ENCODE peak calls at places on chromosomes 3 and 15, in six cellular contexts. T, F, N, G, O and A are unnamed samples.

GRCh38 chr3:87088984-87089841 is 98.3 kb upstream of the VGLL3 start:
- DNase-seq in F (peak; percentile 74), N (peak; percentile 71), G (peak; percentile 76), T (peak; percentile 78), O (no peak), A (peak; percentile 44)

GRCh38 chr3:155037508-155038202 is 42.5 kb upstream of the MME start:
- DNase-seq in G (no peak), T (no peak), N (no peak), F (no peak), O (no peak), A (no peak)

GRCh38 chr3:45131201-45131600 is 15.0 kb downstream of the CDCP1 start:
- DNase-seq in T (no peak), F (no peak), G (no peak), O (no peak), N (peak; percentile 45), A (no peak)

GRCh38 chr3:119310052-119310451 is 15.9 kb downstream of the ARHGAP31 start:
- DNase-seq in O (no peak), G (no peak), T (no peak), N (peak; percentile 97), F (no peak), A (no peak)

GRCh38 chr3:170203457-170203856 is 18.8 kb upstream of the PRKCI start:
- DNase-seq in O (no peak), T (no peak), F (no peak), N (no peak), G (no peak), A (no peak)

GRCh38 chr15:25055356-25056068 is 100.7 kb downstream of the SNRPN start:
- DNase-seq in G (peak; percentile 40), N (no peak), O (no peak), T (no peak), F (peak; percentile 28), A (no peak)

GRCh38 chr15:38041576-38041975 is 107.1 kb downstream of the TMCO5A start:
- DNase-seq in N (peak; percentile 77), T (no peak), F (no peak), G (no peak), O (no peak), A (no peak)

GRCh38 chr3:10528046-10528445 is 22.7 kb upstream of the ATP2B2 start:
- DNase-seq in G (no peak), T (no peak), F (peak; percentile 44), O (no peak), N (no peak), A (no peak)

GRCh38 chr3:36678216-36679013 is 85.9 kb downstream of the DCLK3 start:
- DNase-seq in N (peak; percentile 82), F (no peak), O (no peak), T (no peak), G (no peak), A (no peak)

GRCh38 chr15:33360876-33361275 is 50.1 kb downstream of the RYR3 start:
- DNase-seq in N (no peak), F (no peak), T (no peak), O (no peak), G (no peak), A (peak; percentile 48)

GRCh38 chr3:71247221-71247947 is 336.1 kb downstream of the FOXP1 start:
- DNase-seq in G (no peak), O (no peak), T (no peak), F (no peak), N (peak; percentile 67), A (peak; percentile 24)

GRCh38 chr15:94526071-94526689 is 294.8 kb downstream of the MCTP2 start:
- DNase-seq in F (no peak), G (no peak), N (no peak), O (no peak), T (no peak), A (no peak)

GRCh38 chr3:194512895-194513601 is 26.2 kb upstream of the ATP13A3 start:
- DNase-seq in F (no peak), N (no peak), T (no peak), O (no peak), G (no peak), A (no peak)

GRCh38 chr15:99447497-99448371 is 118.0 kb upstream of the MEF2A start:
- DNase-seq in O (no peak), T (no peak), F (peak; percentile 55), G (peak; percentile 57), N (no peak), A (no peak)

GRCh38 chr3:152554980-152555379 is 280.0 kb upstream of the P2RY1 start:
- DNase-seq in F (no peak), T (no peak), O (no peak), G (no peak), N (peak; percentile 1), A (no peak)

GRCh38 chr3:47420511-47421484 is 40.0 kb downstream of the PTPN23 start:
- DNase-seq in O (peak; percentile 81), N (peak; percentile 83), F (peak; percentile 90), G (peak; percentile 91), T (peak; percentile 92), A (peak; percentile 85)

GRCh38 chr15:46275701-46276100 is 640.9 kb downstream of the SQOR start:
- DNase-seq in O (no peak), G (no peak), T (no peak), N (no peak), F (no peak), A (no peak)

GRCh38 chr3:16485024-16485992 is 28.2 kb downstream of the RFTN1 start:
- DNase-seq in T (no peak), G (no peak), N (no peak), F (no peak), O (no peak), A (no peak)
- H3K4me1 ChIP-seq in T (peaks cover 39% of the 10 kb centered on the region), G (peaks cover 36% of the 10 kb centered on the region), N (peaks cover 31% of the 10 kb centered on the region), F (peaks cover 53% of the 10 kb centered on the region), O (peaks cover 35% of the 10 kb centered on the region), A (peaks cover 69% of the 10 kb centered on the region)

DNA sequence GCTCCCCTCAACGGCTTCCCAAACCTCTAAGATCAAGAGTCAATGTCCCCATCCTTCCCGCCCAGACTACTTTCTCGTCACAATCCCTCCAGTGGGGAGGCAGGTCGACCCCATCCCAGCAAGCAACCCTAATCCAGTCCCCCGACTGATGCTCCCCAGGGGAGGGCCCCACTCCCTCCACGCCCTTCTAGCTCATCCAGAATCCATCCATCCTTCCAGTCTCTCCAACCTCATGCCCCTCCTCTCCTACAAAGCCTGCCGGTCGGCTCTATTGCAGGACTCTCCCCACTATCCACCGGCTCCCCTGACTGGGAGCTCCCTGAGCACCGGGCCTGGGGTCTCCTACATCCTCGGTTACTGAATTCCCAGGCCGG is 1.3 kb downstream of the ADAMTS7 start:
- DNase-seq in G (no peak), O (no peak), F (no peak), N (no peak), T (no peak), A (no peak)
- H3K4me3 ChIP-seq in G (peak overlapping the region; percentile 58), O (no peak overlapping the region), F (peak overlapping the region; percentile 74), N (peak overlapping the region; percentile 96), T (peak overlapping the region; percentile 80), A (peak overlapping the region; percentile 96)

DNA sequence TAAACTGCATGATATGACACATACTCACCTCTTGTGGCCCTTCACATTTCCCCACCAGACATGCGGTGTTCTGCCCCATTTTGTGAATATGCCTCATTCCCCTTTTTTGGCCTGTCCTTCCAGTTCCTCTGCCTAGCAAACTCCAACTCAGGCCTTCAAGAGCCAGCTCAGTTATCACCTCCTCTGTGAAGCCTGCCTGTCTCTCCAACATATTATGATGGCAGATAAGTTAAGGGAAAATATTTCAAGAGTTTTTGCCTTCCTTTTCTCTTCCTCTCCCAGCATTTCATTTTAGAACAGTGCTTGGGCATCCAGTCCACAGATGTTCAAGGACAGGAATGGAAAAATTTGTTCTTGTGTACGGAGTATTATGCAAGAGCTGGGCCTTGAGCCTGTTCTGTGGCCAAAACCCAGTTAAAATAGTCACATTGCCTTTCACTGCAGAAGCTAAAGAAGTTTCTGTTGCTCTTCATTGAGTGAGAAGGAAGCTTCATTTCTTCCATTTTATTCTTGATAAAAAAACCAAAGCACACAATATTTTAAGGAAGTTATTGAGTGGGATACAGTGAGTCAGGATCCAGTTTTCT is 192.1 kb downstream of the GHSR start:
- DNase-seq in N (peak; percentile 54), T (peak; percentile 58), F (no peak), G (no peak), O (no peak), A (no peak)
- H3K4me1 ChIP-seq in N (peaks cover 23% of the 10 kb centered on the region), T (peaks cover 52% of the 10 kb centered on the region), F (peaks cover 40% of the 10 kb centered on the region), G (peaks cover 53% of the 10 kb centered on the region), O (no peaks in the 10 kb centered on the region), A (peaks cover 73% of the 10 kb centered on the region)

GRCh38 chr3:129593595-129594339 is 12.7 kb downstream of the PLXND1 start:
- DNase-seq in N (no peak), F (peak; percentile 87), G (peak; percentile 71), O (peak; percentile 34), T (no peak), A (no peak)
- H3K4me3 ChIP-seq in N (no peak overlapping the region), F (no peak overlapping the region), G (no peak overlapping the region), O (peak overlapping the region; percentile 14), T (peak overlapping the region; percentile 25), A (peak overlapping the region; percentile 49)

GRCh38 chr3:134466366-134466765 is 19.4 kb downstream of the ANAPC13 start:
- DNase-seq in N (no peak), T (no peak), F (no peak), O (no peak), G (no peak), A (no peak)
- H3K4me1 ChIP-seq in N (peaks cover 36% of the 10 kb centered on the region), T (peaks cover 5% of the 10 kb centered on the region), F (peaks cover 23% of the 10 kb centered on the region), O (no peaks in the 10 kb centered on the region), G (peaks cover 29% of the 10 kb centered on the region), A (peaks cover 34% of the 10 kb centered on the region)

GRCh38 chr15:27701956-27702355 is 397.2 kb downstream of the OCA2 start:
- DNase-seq in F (no peak), N (no peak), T (no peak), O (no peak), G (no peak), A (no peak)
- H3K4me3 ChIP-seq in F (no peak overlapping the region), N (no peak overlapping the region), T (no peak overlapping the region), O (no peak overlapping the region), G (no peak overlapping the region), A (no peak overlapping the region)

DNA sequence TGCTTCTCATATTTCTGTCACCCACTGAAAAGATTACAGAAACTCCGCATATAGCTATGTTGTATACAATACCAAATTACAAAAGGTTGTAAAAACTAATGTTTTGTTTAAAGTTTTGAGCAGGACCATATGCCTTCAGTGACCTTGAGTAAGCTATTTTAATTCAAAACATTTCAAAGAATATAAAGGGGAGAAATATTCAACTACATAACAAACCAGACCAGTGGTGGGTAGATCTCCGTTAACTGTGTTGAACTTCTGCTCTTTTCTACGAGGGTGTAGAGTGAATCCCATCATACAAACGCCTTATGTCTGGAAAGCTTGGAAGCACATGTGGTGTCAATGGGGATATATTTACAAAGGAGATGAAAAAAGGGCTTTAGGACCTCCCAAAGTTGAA is 68.4 kb upstream of the NR2F2 start:
- DNase-seq in O (no peak), T (no peak), F (no peak), N (peak; percentile 25), G (no peak), A (no peak)
- H3K4me1 ChIP-seq in O (no peaks in the 10 kb centered on the region), T (no peaks in the 10 kb centered on the region), F (peaks cover 16% of the 10 kb centered on the region), N (peaks cover 14% of the 10 kb centered on the region), G (peaks cover 10% of the 10 kb centered on the region), A (no peaks in the 10 kb centered on the region)

DNA sequence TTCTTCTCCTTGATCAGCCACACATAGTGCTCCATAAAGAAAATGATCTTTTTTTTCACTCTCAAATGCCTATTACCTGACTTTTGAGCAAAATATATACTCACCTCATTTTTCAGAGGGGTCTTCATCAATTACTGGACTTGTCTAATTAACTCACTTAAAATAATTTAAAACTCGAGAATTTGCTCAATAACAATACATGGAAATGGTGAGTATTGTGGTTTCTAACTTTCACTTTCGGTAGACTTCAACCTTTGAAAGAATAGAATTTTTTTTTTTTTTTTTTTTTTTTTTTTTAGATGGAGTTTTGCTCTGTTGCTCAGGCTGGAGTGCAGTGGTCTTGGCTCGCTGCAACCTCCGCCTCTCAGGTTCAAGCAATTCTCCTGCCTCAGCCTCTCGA is 17.7 kb upstream of the EPHB1 start:
- DNase-seq in O (no peak), N (no peak), F (no peak), T (no peak), G (no peak), A (no peak)
- H3K4me3 ChIP-seq in O (no peak overlapping the region), N (no peak overlapping the region), F (no peak overlapping the region), T (no peak overlapping the region), G (no peak overlapping the region), A (no peak overlapping the region)